ENCODE peak calls at places on chromosomes 5 and 9, in eight cellular contexts. P is cardiac muscle cell; Q is Karpas-422; A is HTR-8/SVneo; V is GM10248; R is stimulated activated CD4-positive, alpha-beta T cell treated with anti-CD3 and anti-CD28 coated beads, TNF-alpha, amount 100 ng/mL, for 24 hours; E is M059J; X is iris pigment epithelial cell. Z is an unnamed sample.

GRCh38 chr5:73544429-73545402 is 20.7 kb downstream of the ANKRA2 start:
- DNase-seq in V (no peak), X (no peak), P (no peak), E (no peak), Q (no peak), A (no peak), R (no peak), Z (peak; percentile 22)

GRCh38 chr5:59206132-59206581 is 623.3 kb downstream of the RAB3C start:
- DNase-seq in E (peak; percentile 92), X (peak; percentile 95), V (no peak), Q (no peak), R (no peak), A (peak; percentile 14), P (no peak), Z (peak; percentile 94)

GRCh38 chr9:133351526-133351907 is 3.5 kb downstream of the RPL7A start:
- DNase-seq in R (no peak), A (no peak), P (no peak), Q (no peak), V (no peak), X (no peak), E (no peak), Z (no peak)

GRCh38 chr5:98499892-98500291 is 273.6 kb upstream of the RGMB start:
- DNase-seq in A (no peak), Q (no peak), P (no peak), R (no peak), V (no peak), X (no peak), E (no peak), Z (no peak)

GRCh38 chr5:110726249-110727024 is at the start of gene TMEM232:
- DNase-seq in V (peak; percentile 55), A (no peak), E (peak; percentile 90), X (peak; percentile 77), Q (peak; percentile 82), R (peak; percentile 50), P (peak; percentile 96), Z (peak; percentile 89)

GRCh38 chr9:93080406-93080805 is 15.6 kb upstream of the CARD19 start:
- DNase-seq in R (no peak), E (no peak), V (no peak), Q (no peak), A (no peak), P (no peak), X (no peak), Z (no peak)

GRCh38 chr5:142874537-142874936 is 104.4 kb downstream of the ARHGAP26 start:
- DNase-seq in V (no peak), A (peak; percentile 51), Q (no peak), P (no peak), E (peak; percentile 92), X (no peak), R (no peak), Z (peak; percentile 33)

GRCh38 chr5:6633469-6634326 is 458 bp downstream of the SRD5A1 start:
- DNase-seq in P (peak; percentile 11), X (peak; percentile 44), V (no peak), E (peak; percentile 38), R (no peak), Q (peak; percentile 65), A (peak; percentile 27), Z (peak; percentile 35)

GRCh38 chr9:21964925-21965385 is 29.2 kb downstream of the CDKN2A start:
- DNase-seq in R (no peak), E (no peak), Q (peak; percentile 32), A (no peak), V (peak; percentile 52), X (peak; percentile 87), P (no peak), Z (peak; percentile 88)

GRCh38 chr5:64954518-64954917 is 185.8 kb downstream of the CWC27 start:
- DNase-seq in A (no peak), V (no peak), R (no peak), E (no peak), Q (no peak), X (no peak), P (no peak), Z (no peak)

GRCh38 chr5:159377653-159378052 is 47.4 kb upstream of the IL12B start:
- DNase-seq in R (no peak), P (no peak), V (no peak), E (no peak), X (no peak), A (no peak), Q (no peak), Z (no peak)

GRCh38 chr5:53424691-53425597 is 55.5 kb upstream of the FST start:
- DNase-seq in P (no peak), V (no peak), Q (no peak), A (peak; percentile 75), E (peak; percentile 88), X (no peak), R (no peak), Z (no peak)

GRCh38 chr5:129996896-129997295 is 92.6 kb downstream of the CHSY3 start:
- DNase-seq in X (peak; percentile 69), A (no peak), V (no peak), E (no peak), P (no peak), Q (no peak), R (no peak), Z (peak; percentile 72)

GRCh38 chr9:135797507-135798302 is 95.7 kb downstream of the KCNT1 start:
- DNase-seq in E (peak; percentile 46), R (no peak), Q (peak; percentile 71), A (peak; percentile 67), P (peak; percentile 58), V (peak; percentile 70), X (peak; percentile 44), Z (peak; percentile 51)

GRCh38 chr5:107474361-107474723 is 196.4 kb downstream of the EFNA5 start:
- DNase-seq in V (no peak), A (no peak), E (peak; percentile 8), X (no peak), P (no peak), R (no peak), Q (no peak), Z (no peak)

GRCh38 chr5:136242611-136243010 is 49.6 kb upstream of the SMIM32 start:
- DNase-seq in Q (no peak), A (no peak), E (no peak), R (no peak), V (no peak), P (no peak), X (no peak), Z (no peak)

GRCh38 chr5:23507278-23507685 is at the start of gene PRDM9:
- DNase-seq in A (peak; percentile 62), Q (no peak), E (no peak), P (no peak), V (no peak), X (peak; percentile 6), R (no peak), Z (peak; percentile 55)

Z was measured in choroid plexus epithelial cell.